ENCODE peak calls at places on chromosomes 1 and 21, in seven cellular contexts. One of them, this sample, is unnamed.

GRCh38 chr1:163928080-163928479 is 606.3 kb downstream of the NUF2 start:
- DNase-seq in gastrocnemius medialis: no peak
- DNase-seq in H54: no peak
- DNase-seq in prostate gland: no peak
- DNase-seq in tibial nerve: no peak
- DNase-seq in endothelial cell of umbilical vein: no peak
- DNase-seq in A549: no peak
- DNase-seq in this sample: no peak

GRCh38 chr1:4044967-4045366 is 144.9 kb upstream of the C1orf174 start:
- DNase-seq in gastrocnemius medialis: no peak
- DNase-seq in H54: no peak
- DNase-seq in prostate gland: no peak
- DNase-seq in tibial nerve: no peak
- DNase-seq in endothelial cell of umbilical vein: no peak
- DNase-seq in A549: no peak
- DNase-seq in this sample: no peak

GRCh38 chr21:15968911-15969310 is 239.1 kb downstream of the USP25 start:
- DNase-seq in gastrocnemius medialis: no peak
- DNase-seq in H54: no peak
- DNase-seq in prostate gland: no peak
- DNase-seq in tibial nerve: no peak
- DNase-seq in endothelial cell of umbilical vein: no peak
- DNase-seq in A549: no peak
- DNase-seq in this sample: no peak

GRCh38 chr1:212710566-212710965 is 10.9 kb upstream of the BATF3 start:
- DNase-seq in gastrocnemius medialis: no peak
- DNase-seq in H54: no peak
- DNase-seq in prostate gland: no peak
- DNase-seq in tibial nerve: no peak
- DNase-seq in endothelial cell of umbilical vein: no peak
- DNase-seq in A549: no peak
- DNase-seq in this sample: no peak

GRCh38 chr1:204410764-204411450 is 710 bp downstream of the PPP1R15B start:
- DNase-seq in gastrocnemius medialis: peak; percentile 54
- DNase-seq in H54: peak; percentile 27
- DNase-seq in prostate gland: peak; percentile 43
- DNase-seq in tibial nerve: peak; percentile 35
- DNase-seq in endothelial cell of umbilical vein: peak; percentile 67
- DNase-seq in A549: no peak
- DNase-seq in this sample: peak; percentile 50

GRCh38 chr1:68653882-68654281 is 157.0 kb upstream of the DEPDC1 start:
- DNase-seq in gastrocnemius medialis: no peak
- DNase-seq in H54: no peak
- DNase-seq in prostate gland: no peak
- DNase-seq in tibial nerve: no peak
- DNase-seq in endothelial cell of umbilical vein: no peak
- DNase-seq in A549: no peak
- DNase-seq in this sample: no peak

GRCh38 chr1:185795181-185795580 is 61.0 kb downstream of the HMCN1 start:
- DNase-seq in gastrocnemius medialis: no peak
- DNase-seq in H54: no peak
- DNase-seq in prostate gland: no peak
- DNase-seq in tibial nerve: no peak
- DNase-seq in endothelial cell of umbilical vein: no peak
- DNase-seq in A549: no peak
- DNase-seq in this sample: no peak

GRCh38 chr1:71089536-71090270 is 8.9 kb upstream of the ZRANB2 start:
- DNase-seq in gastrocnemius medialis: no peak
- DNase-seq in H54: no peak
- DNase-seq in prostate gland: no peak
- DNase-seq in tibial nerve: no peak
- DNase-seq in endothelial cell of umbilical vein: no peak
- DNase-seq in A549: no peak
- DNase-seq in this sample: no peak

GRCh38 chr1:106022312-106022902 is 1034.1 kb upstream of the PRMT6 start:
- DNase-seq in gastrocnemius medialis: no peak
- DNase-seq in H54: no peak
- DNase-seq in prostate gland: no peak
- DNase-seq in tibial nerve: no peak
- DNase-seq in endothelial cell of umbilical vein: no peak
- DNase-seq in A549: no peak
- DNase-seq in this sample: no peak

GRCh38 chr1:117928881-117929339 is 511 bp downstream of the GDAP2 start:
- DNase-seq in gastrocnemius medialis: peak; percentile 41
- DNase-seq in H54: peak; percentile 28
- DNase-seq in prostate gland: peak; percentile 16
- DNase-seq in tibial nerve: peak; percentile 20
- DNase-seq in endothelial cell of umbilical vein: peak; percentile 70
- DNase-seq in A549: peak; percentile 53
- DNase-seq in this sample: peak; percentile 23

GRCh38 chr1:198107041-198107440 is 49.8 kb upstream of the NEK7 start:
- DNase-seq in gastrocnemius medialis: no peak
- DNase-seq in H54: no peak
- DNase-seq in prostate gland: no peak
- DNase-seq in tibial nerve: no peak
- DNase-seq in endothelial cell of umbilical vein: no peak
- DNase-seq in A549: peak; percentile 50
- DNase-seq in this sample: no peak

GRCh38 chr21:34965200-34966174 is 83.6 kb downstream of the RUNX1 start:
- DNase-seq in gastrocnemius medialis: no peak
- DNase-seq in H54: peak; percentile 59
- DNase-seq in prostate gland: no peak
- DNase-seq in tibial nerve: no peak
- DNase-seq in endothelial cell of umbilical vein: no peak
- DNase-seq in A549: peak; percentile 12
- DNase-seq in this sample: no peak

GRCh38 chr21:41620982-41621381 is 113.0 kb upstream of the TMPRSS2 start:
- DNase-seq in gastrocnemius medialis: no peak
- DNase-seq in H54: no peak
- DNase-seq in prostate gland: no peak
- DNase-seq in tibial nerve: no peak
- DNase-seq in endothelial cell of umbilical vein: no peak
- DNase-seq in A549: peak; percentile 11
- DNase-seq in this sample: no peak

GRCh38 chr1:197908695-197909336 is 6.4 kb downstream of the C1orf53 start:
- DNase-seq in gastrocnemius medialis: no peak
- DNase-seq in H54: no peak
- DNase-seq in prostate gland: no peak
- DNase-seq in tibial nerve: no peak
- DNase-seq in endothelial cell of umbilical vein: no peak
- DNase-seq in A549: no peak
- DNase-seq in this sample: no peak

GRCh38 chr1:26307363-26307781 is 936 bp upstream of the UBXN11 start:
- DNase-seq in gastrocnemius medialis: no peak
- DNase-seq in H54: no peak
- DNase-seq in prostate gland: no peak
- DNase-seq in tibial nerve: no peak
- DNase-seq in endothelial cell of umbilical vein: no peak
- DNase-seq in A549: no peak
- DNase-seq in this sample: no peak

GRCh38 chr21:40204956-40205355 is 337.7 kb downstream of the PCP4 start:
- DNase-seq in gastrocnemius medialis: no peak
- DNase-seq in H54: no peak
- DNase-seq in prostate gland: no peak
- DNase-seq in tibial nerve: no peak
- DNase-seq in endothelial cell of umbilical vein: no peak
- DNase-seq in A549: no peak
- DNase-seq in this sample: no peak

GRCh38 chr21:42558846-42559245 is 45.2 kb downstream of the SLC37A1 start:
- DNase-seq in gastrocnemius medialis: no peak
- DNase-seq in H54: no peak
- DNase-seq in prostate gland: no peak
- DNase-seq in tibial nerve: no peak
- DNase-seq in endothelial cell of umbilical vein: no peak
- DNase-seq in A549: no peak
- DNase-seq in this sample: peak; percentile 4

GRCh38 chr1:46394872-46395465 is 852 bp downstream of the FAAH start:
- DNase-seq in gastrocnemius medialis: peak; percentile 37
- DNase-seq in H54: no peak
- DNase-seq in prostate gland: peak; percentile 68
- DNase-seq in tibial nerve: peak; percentile 33
- DNase-seq in endothelial cell of umbilical vein: no peak
- DNase-seq in A549: no peak
- DNase-seq in this sample: peak; percentile 25

GRCh38 chr1:111729271-111729921 is 9.8 kb downstream of the INKA2 start:
- DNase-seq in gastrocnemius medialis: peak; percentile 72
- DNase-seq in H54: no peak
- DNase-seq in prostate gland: no peak
- DNase-seq in tibial nerve: no peak
- DNase-seq in endothelial cell of umbilical vein: no peak
- DNase-seq in A549: no peak
- DNase-seq in this sample: no peak

GRCh38 chr21:23951251-23951650 is 1656.0 kb downstream of the MRPL39 start:
- DNase-seq in gastrocnemius medialis: no peak
- DNase-seq in H54: no peak
- DNase-seq in prostate gland: no peak
- DNase-seq in tibial nerve: no peak
- DNase-seq in endothelial cell of umbilical vein: peak; percentile 39
- DNase-seq in A549: no peak
- DNase-seq in this sample: no peak

DNA sequence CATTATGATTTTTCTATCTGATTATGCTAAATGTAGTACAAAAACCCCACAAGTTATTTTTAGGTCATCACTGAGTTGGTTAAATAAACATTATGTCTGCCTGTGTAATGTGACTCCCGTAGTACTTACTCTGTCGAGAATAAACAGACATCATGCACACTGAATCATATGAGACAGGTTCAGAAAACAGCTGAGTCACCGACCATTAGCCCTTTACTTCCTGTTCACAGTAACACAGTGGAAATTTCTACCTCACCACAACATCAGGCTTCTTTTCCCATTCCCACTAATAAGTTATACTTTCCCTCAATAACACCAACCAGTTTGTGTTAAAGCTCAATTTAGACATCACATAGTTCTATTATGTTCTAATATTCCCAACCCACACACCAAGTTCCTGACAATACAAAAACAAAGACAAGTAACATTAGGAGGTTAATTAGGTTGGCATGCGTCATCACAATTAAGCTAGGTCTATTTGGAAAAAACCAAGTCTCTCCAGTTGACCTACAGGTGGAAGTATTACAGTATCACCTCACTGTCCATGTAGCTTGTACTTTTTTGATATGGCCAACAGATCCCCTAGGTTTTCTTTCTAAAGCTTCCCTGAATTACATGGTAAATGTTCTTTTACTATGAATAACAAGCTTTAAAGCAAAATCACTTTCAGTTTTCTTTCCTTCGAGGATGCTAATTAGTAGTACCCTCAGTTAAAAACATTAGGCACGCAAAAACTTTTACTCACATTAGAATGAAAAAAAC is 154.2 kb downstream of the EIF4G3 start:
- DNase-seq in gastrocnemius medialis: peak; percentile 75
- DNase-seq in H54: peak; percentile 47
- DNase-seq in prostate gland: peak; percentile 89
- DNase-seq in tibial nerve: peak; percentile 54
- DNase-seq in endothelial cell of umbilical vein: peak; percentile 99
- DNase-seq in A549: peak; percentile 96
- DNase-seq in this sample: peak; percentile 30
- TF ChIP-seq POLR2A in gastrocnemius medialis: no peak
- TF ChIP-seq POLR2A in H54: no peak
- TF ChIP-seq POLR2A in prostate gland: no peak
- TF ChIP-seq POLR2A in tibial nerve: no peak
- TF ChIP-seq POLR2A in endothelial cell of umbilical vein: no peak
- TF ChIP-seq POLR2A in A549: no peak
- TF ChIP-seq POLR2A in this sample: peak; percentile 54

GRCh38 chr1:165630629-165631402 is at the start of gene MGST3:
- DNase-seq in gastrocnemius medialis: peak; percentile 95
- DNase-seq in H54: peak; percentile 88
- DNase-seq in prostate gland: peak; percentile 93
- DNase-seq in tibial nerve: peak; percentile 87
- DNase-seq in endothelial cell of umbilical vein: peak; percentile 97
- DNase-seq in A549: peak; percentile 98
- DNase-seq in this sample: peak; percentile 93
- TF ChIP-seq POLR2A in gastrocnemius medialis: peak; percentile 96
- TF ChIP-seq POLR2A in H54: peak; percentile 65
- TF ChIP-seq POLR2A in prostate gland: peak; percentile 87
- TF ChIP-seq POLR2A in tibial nerve: peak; percentile 86
- TF ChIP-seq POLR2A in endothelial cell of umbilical vein: peak; percentile 86
- TF ChIP-seq POLR2A in A549: peak; percentile 63
- TF ChIP-seq POLR2A in this sample: peak; percentile 84

DNA sequence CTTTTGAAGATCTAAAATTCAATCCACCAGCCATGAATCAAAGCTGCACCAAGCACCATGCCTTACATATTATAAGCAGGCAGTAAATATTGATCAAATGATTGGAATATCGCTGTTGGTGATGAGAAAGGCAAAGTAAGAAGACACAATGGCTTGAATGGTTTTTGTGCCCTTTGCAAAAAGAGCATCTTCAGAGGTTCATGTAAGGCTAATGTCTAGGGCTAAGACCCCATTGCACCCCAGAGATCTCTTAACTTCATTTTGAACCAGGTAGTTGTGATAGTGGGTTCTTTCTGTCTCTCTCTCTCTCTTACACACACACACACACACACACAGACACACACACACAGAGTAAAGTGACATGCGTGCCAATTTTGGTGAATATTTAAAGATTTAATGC is 12.0 kb downstream of the PROX1 start:
- DNase-seq in gastrocnemius medialis: no peak
- DNase-seq in H54: no peak
- DNase-seq in prostate gland: no peak
- DNase-seq in tibial nerve: no peak
- DNase-seq in endothelial cell of umbilical vein: no peak
- DNase-seq in A549: no peak
- DNase-seq in this sample: no peak
- TF ChIP-seq POLR2A in gastrocnemius medialis: no peak
- TF ChIP-seq POLR2A in H54: no peak
- TF ChIP-seq POLR2A in prostate gland: no peak
- TF ChIP-seq POLR2A in tibial nerve: no peak
- TF ChIP-seq POLR2A in endothelial cell of umbilical vein: no peak
- TF ChIP-seq POLR2A in A549: no peak
- TF ChIP-seq POLR2A in this sample: no peak

DNA sequence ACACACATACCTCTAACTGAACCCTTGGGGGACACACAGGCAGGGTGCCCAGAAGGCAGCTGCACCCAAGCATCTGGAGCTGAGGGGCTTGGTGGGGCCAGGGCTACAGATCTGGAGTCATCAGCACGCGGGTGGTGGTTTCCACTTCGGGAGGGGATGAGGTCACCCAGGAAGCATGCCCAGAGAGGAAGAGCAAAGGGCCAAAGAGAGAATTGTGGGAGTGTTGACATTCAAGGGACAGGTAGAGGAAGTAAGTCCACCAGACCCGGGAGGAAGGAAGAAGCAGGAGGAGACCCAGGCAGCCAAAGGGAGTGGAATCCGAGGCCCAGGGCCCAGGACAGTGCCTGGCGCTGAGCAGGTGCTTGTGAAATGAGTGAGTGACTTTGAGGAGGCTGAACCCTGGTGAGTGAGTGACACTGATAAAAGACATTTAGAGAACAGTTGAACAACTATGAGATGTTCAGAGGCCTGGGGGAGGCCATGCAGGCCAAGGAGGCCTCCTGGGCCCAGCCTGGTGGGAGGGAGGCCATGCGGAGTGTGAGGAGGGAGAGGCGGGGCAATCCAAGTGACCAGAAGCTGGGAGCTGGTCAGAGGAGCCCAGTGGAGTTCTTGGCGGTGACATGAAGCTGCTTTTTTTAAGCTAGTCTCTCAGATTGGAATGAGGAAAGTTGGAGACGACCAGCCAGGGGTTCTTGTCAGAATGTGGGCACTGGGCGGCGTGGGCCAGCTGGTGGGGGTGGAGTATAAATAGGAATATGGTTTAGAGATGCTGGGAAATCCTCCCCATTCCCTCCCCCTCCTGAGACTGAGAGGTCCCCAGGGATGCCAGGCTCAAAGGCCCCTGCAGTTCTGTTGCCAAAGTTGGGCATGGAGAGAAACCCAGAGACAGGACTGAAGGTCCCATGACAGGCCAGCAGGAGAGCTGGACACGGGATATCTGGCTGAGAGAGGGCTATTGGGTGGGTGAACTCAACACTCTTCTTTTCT is 7.9 kb downstream of the CDK18 start:
- DNase-seq in gastrocnemius medialis: no peak
- DNase-seq in H54: peak; percentile 64
- DNase-seq in prostate gland: no peak
- DNase-seq in tibial nerve: no peak
- DNase-seq in endothelial cell of umbilical vein: no peak
- DNase-seq in A549: no peak
- DNase-seq in this sample: peak; percentile 43
- TF ChIP-seq POLR2A in gastrocnemius medialis: no peak
- TF ChIP-seq POLR2A in H54: no peak
- TF ChIP-seq POLR2A in prostate gland: no peak
- TF ChIP-seq POLR2A in tibial nerve: no peak
- TF ChIP-seq POLR2A in endothelial cell of umbilical vein: no peak
- TF ChIP-seq POLR2A in A549: no peak
- TF ChIP-seq POLR2A in this sample: no peak